ENCODE peak calls at places on chromosomes 16 and 17, in six cellular contexts. One of them, this sample, is unnamed.

GRCh38 chr17:14843086-14843795 is 421.9 kb downstream of the PMP22 start:
- DNase-seq in A549: no peak
- DNase-seq in heart left ventricle: no peak
- DNase-seq in stomach: no peak
- DNase-seq in lung: no peak
- DNase-seq in fibroblast of lung: no peak
- DNase-seq in this sample: no peak

GRCh38 chr17:64662774-64663367 is 764 bp upstream of the SMURF2 start:
- DNase-seq in fibroblast of lung: no peak
- DNase-seq in lung: no peak
- DNase-seq in stomach: no peak
- DNase-seq in heart left ventricle: no peak
- DNase-seq in A549: no peak
- DNase-seq in this sample: no peak

GRCh38 chr17:81030726-81031570 is 4.0 kb upstream of the BAIAP2 start:
- DNase-seq in fibroblast of lung: no peak
- DNase-seq in A549: no peak
- DNase-seq in heart left ventricle: peak
- DNase-seq in stomach: no peak
- DNase-seq in lung: peak
- DNase-seq in this sample: no peak

GRCh38 chr17:70047619-70048018 is 27.4 kb upstream of the KCNJ16 start:
- DNase-seq in fibroblast of lung: peak
- DNase-seq in A549: peak
- DNase-seq in heart left ventricle: no peak
- DNase-seq in stomach: no peak
- DNase-seq in lung: no peak
- DNase-seq in this sample: peak

GRCh38 chr17:78872486-78872885 is 30.5 kb downstream of the CEP295NL start:
- DNase-seq in heart left ventricle: no peak
- DNase-seq in lung: no peak
- DNase-seq in fibroblast of lung: no peak
- DNase-seq in stomach: no peak
- DNase-seq in A549: peak
- DNase-seq in this sample: no peak

GRCh38 chr16:74603848-74604247 is 3.1 kb downstream of the GLG1 start:
- DNase-seq in heart left ventricle: no peak
- DNase-seq in A549: no peak
- DNase-seq in stomach: no peak
- DNase-seq in lung: no peak
- DNase-seq in fibroblast of lung: peak
- DNase-seq in this sample: peak

GRCh38 chr16:50680907-50681885 is at the start of gene SNX20:
- DNase-seq in heart left ventricle: peak
- DNase-seq in fibroblast of lung: no peak
- DNase-seq in stomach: peak
- DNase-seq in lung: no peak
- DNase-seq in A549: no peak
- DNase-seq in this sample: no peak

GRCh38 chr16:77822656-77823055 is 34.3 kb downstream of the VAT1L start:
- DNase-seq in fibroblast of lung: no peak
- DNase-seq in stomach: no peak
- DNase-seq in lung: no peak
- DNase-seq in A549: no peak
- DNase-seq in heart left ventricle: no peak
- DNase-seq in this sample: no peak

GRCh38 chr16:79966226-79966625 is 365.7 kb upstream of the MAF start:
- DNase-seq in stomach: no peak
- DNase-seq in lung: no peak
- DNase-seq in fibroblast of lung: no peak
- DNase-seq in heart left ventricle: no peak
- DNase-seq in A549: no peak
- DNase-seq in this sample: no peak

GRCh38 chr16:24036614-24037013 is 200.8 kb downstream of the PRKCB start:
- DNase-seq in stomach: peak
- DNase-seq in fibroblast of lung: peak
- DNase-seq in lung: peak
- DNase-seq in heart left ventricle: peak
- DNase-seq in A549: peak
- DNase-seq in this sample: peak

GRCh38 chr16:28304214-28304613 is 11.9 kb downstream of the SBK1 start:
- DNase-seq in A549: peak
- DNase-seq in heart left ventricle: peak
- DNase-seq in fibroblast of lung: peak
- DNase-seq in stomach: peak
- DNase-seq in lung: no peak
- DNase-seq in this sample: peak

GRCh38 chr17:38419508-38419981 is 8.7 kb upstream of the ARHGAP23 start:
- DNase-seq in stomach: no peak
- DNase-seq in A549: no peak
- DNase-seq in fibroblast of lung: no peak
- DNase-seq in lung: no peak
- DNase-seq in heart left ventricle: no peak
- DNase-seq in this sample: no peak

GRCh38 chr17:65727243-65727642 is 165.8 kb upstream of the AXIN2 start:
- DNase-seq in fibroblast of lung: no peak
- DNase-seq in stomach: no peak
- DNase-seq in lung: no peak
- DNase-seq in A549: no peak
- DNase-seq in heart left ventricle: no peak
- DNase-seq in this sample: no peak

GRCh38 chr16:8908779-8909468 is 26.8 kb downstream of the LITAFD start:
- DNase-seq in heart left ventricle: no peak
- DNase-seq in fibroblast of lung: no peak
- DNase-seq in A549: no peak
- DNase-seq in stomach: no peak
- DNase-seq in lung: no peak
- DNase-seq in this sample: no peak

GRCh38 chr17:21140911-21141310 is 14.1 kb downstream of the DHRS7B start:
- DNase-seq in A549: no peak
- DNase-seq in heart left ventricle: no peak
- DNase-seq in lung: no peak
- DNase-seq in stomach: no peak
- DNase-seq in fibroblast of lung: no peak
- DNase-seq in this sample: no peak

GRCh38 chr17:65177901-65178300 is 40.7 kb downstream of the RGS9 start:
- DNase-seq in fibroblast of lung: peak
- DNase-seq in heart left ventricle: no peak
- DNase-seq in A549: no peak
- DNase-seq in lung: no peak
- DNase-seq in stomach: no peak
- DNase-seq in this sample: peak

GRCh38 chr17:7838291-7839075 is 4.5 kb downstream of the KDM6B start:
- DNase-seq in heart left ventricle: no peak
- DNase-seq in lung: peak
- DNase-seq in A549: peak
- DNase-seq in fibroblast of lung: peak
- DNase-seq in stomach: no peak
- DNase-seq in this sample: peak

GRCh38 chr17:7840441-7840840 is 6.4 kb downstream of the KDM6B start:
- DNase-seq in A549: no peak
- DNase-seq in lung: no peak
- DNase-seq in fibroblast of lung: no peak
- DNase-seq in stomach: no peak
- DNase-seq in heart left ventricle: no peak
- DNase-seq in this sample: no peak

GRCh38 chr17:7839890-7840260 is 5.9 kb downstream of the KDM6B start:
- DNase-seq in lung: no peak
- DNase-seq in stomach: no peak
- DNase-seq in A549: peak
- DNase-seq in heart left ventricle: no peak
- DNase-seq in fibroblast of lung: peak
- DNase-seq in this sample: peak

GRCh38 chr17:7840875-7841274 is 6.9 kb downstream of the KDM6B start:
- DNase-seq in heart left ventricle: no peak
- DNase-seq in stomach: no peak
- DNase-seq in A549: no peak
- DNase-seq in fibroblast of lung: no peak
- DNase-seq in lung: no peak
- DNase-seq in this sample: no peak

DNA sequence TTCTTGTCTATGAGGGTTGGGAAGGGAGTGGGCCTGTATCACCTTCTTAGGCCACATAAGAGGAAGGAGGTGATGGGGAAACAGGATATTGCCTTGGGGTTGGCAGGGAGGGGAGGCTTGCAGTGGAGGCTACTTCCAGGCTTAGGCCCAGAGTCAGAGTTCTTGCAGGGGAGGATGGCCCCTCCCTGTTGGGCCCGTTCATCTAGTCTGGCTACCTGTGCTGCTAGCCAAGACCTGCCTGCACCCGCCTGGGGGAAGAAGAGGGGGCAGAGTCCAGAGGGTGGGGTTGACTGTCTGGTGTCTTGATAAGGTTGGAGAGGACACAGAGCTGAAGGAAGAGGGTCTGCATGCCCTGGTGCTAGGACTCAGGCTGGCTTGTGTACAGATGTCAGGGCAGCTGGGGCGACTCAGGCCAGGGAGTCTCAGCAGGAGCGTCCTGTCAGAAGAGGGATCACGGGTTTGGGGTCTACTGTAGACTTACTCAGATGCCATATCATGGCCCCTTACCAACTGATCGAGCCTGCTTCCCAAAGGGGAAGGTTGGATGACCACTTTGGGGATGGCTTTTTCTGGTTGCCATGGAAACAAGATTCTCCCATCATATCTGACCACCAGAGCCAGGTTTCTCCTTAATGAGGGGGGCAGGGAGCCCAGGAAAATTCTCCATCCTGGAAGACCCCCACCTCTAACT is 5.3 kb downstream of the KDM6B start:
- DNase-seq in A549: no peak
- DNase-seq in heart left ventricle: no peak
- DNase-seq in stomach: no peak
- DNase-seq in fibroblast of lung: no peak
- DNase-seq in lung: peak
- DNase-seq in this sample: no peak
- H3K4me3 ChIP-seq in A549: no peak
- H3K4me3 ChIP-seq in heart left ventricle: peak
- H3K4me3 ChIP-seq in stomach: peak
- H3K4me3 ChIP-seq in fibroblast of lung: no peak
- H3K4me3 ChIP-seq in lung: no peak
- H3K4me3 ChIP-seq in this sample: no peak

GRCh38 chr16:3305109-3306068 is at the start of the genes TIGD7 and ZNF75A:
- DNase-seq in stomach: peak
- DNase-seq in lung: peak
- DNase-seq in A549: peak
- DNase-seq in heart left ventricle: peak
- DNase-seq in fibroblast of lung: peak
- DNase-seq in this sample: peak
- TF ChIP-seq CTCF in stomach: peak
- TF ChIP-seq CTCF in lung: no peak
- TF ChIP-seq CTCF in A549: no peak
- TF ChIP-seq CTCF in heart left ventricle: peak
- TF ChIP-seq CTCF in fibroblast of lung: no peak
- TF ChIP-seq CTCF in this sample: no peak

GRCh38 chr17:59804910-59805381 is 87.8 kb downstream of the TUBD1 start:
- DNase-seq in fibroblast of lung: peak
- DNase-seq in A549: peak
- DNase-seq in stomach: no peak
- DNase-seq in heart left ventricle: no peak
- DNase-seq in lung: no peak
- DNase-seq in this sample: peak
- H3K4me3 ChIP-seq in fibroblast of lung: peak
- H3K4me3 ChIP-seq in A549: peak
- H3K4me3 ChIP-seq in stomach: no peak
- H3K4me3 ChIP-seq in heart left ventricle: peak
- H3K4me3 ChIP-seq in lung: no peak
- H3K4me3 ChIP-seq in this sample: no peak

GRCh38 chr16:53207810-53208752 is 153.3 kb downstream of the CHD9 start:
- DNase-seq in heart left ventricle: peak
- DNase-seq in A549: peak
- DNase-seq in fibroblast of lung: peak
- DNase-seq in stomach: peak
- DNase-seq in lung: peak
- DNase-seq in this sample: peak
- TF ChIP-seq CTCF in heart left ventricle: peak
- TF ChIP-seq CTCF in A549: peak
- TF ChIP-seq CTCF in fibroblast of lung: peak
- TF ChIP-seq CTCF in stomach: peak
- TF ChIP-seq CTCF in lung: peak
- TF ChIP-seq CTCF in this sample: peak

GRCh38 chr17:79990704-79991103 is 45.0 kb downstream of the TBC1D16 start:
- DNase-seq in lung: no peak
- DNase-seq in A549: no peak
- DNase-seq in heart left ventricle: no peak
- DNase-seq in stomach: no peak
- DNase-seq in fibroblast of lung: no peak
- DNase-seq in this sample: no peak

GRCh38 chr17:79993390-79994221 is 42.1 kb downstream of the TBC1D16 start:
- DNase-seq in lung: peak
- DNase-seq in heart left ventricle: peak
- DNase-seq in fibroblast of lung: peak
- DNase-seq in stomach: peak
- DNase-seq in A549: peak
- DNase-seq in this sample: peak

GRCh38 chr17:79991140-79991923 is 44.3 kb downstream of the TBC1D16 start:
- DNase-seq in heart left ventricle: peak
- DNase-seq in fibroblast of lung: peak
- DNase-seq in stomach: peak
- DNase-seq in lung: peak
- DNase-seq in A549: peak
- DNase-seq in this sample: peak

GRCh38 chr17:79992657-79993389 is 42.8 kb downstream of the TBC1D16 start:
- DNase-seq in fibroblast of lung: no peak
- DNase-seq in A549: no peak
- DNase-seq in lung: no peak
- DNase-seq in stomach: no peak
- DNase-seq in heart left ventricle: no peak
- DNase-seq in this sample: no peak

GRCh38 chr17:79991924-79992656 is 43.6 kb downstream of the TBC1D16 start:
- DNase-seq in heart left ventricle: peak
- DNase-seq in fibroblast of lung: peak
- DNase-seq in stomach: peak
- DNase-seq in A549: peak
- DNase-seq in lung: no peak
- DNase-seq in this sample: no peak
- H3K4me3 ChIP-seq in heart left ventricle: peak
- H3K4me3 ChIP-seq in fibroblast of lung: peak
- H3K4me3 ChIP-seq in stomach: peak
- H3K4me3 ChIP-seq in A549: peak
- H3K4me3 ChIP-seq in lung: no peak
- H3K4me3 ChIP-seq in this sample: peak